ENCODE peak calls at places on chromosome 19, in nine cellular contexts. R is nucleus accumbens; C is AG08395; P is stimulated activated CD4-positive, alpha-beta T cell treated with anti-CD3 and anti-CD28 coated beads, Interleukin-4, amount 100 ng/mL, for 24 hours; Z is posterior cingulate gyrus; T is CD8-positive, alpha-beta T cell; M is anterior cingulate cortex; L is stimulated activated CD8-positive, alpha-beta memory T cell treated with anti-CD3 and anti-CD28 coated beads, Interleukin-7, amount 100 ng/mL, for 48 hours; H is germinal center. S is an unnamed sample.

GRCh38 chr19:46355234-46355990 is 8.5 kb downstream of the PPP5C start:
- DNase-seq in R (no peak), C (no peak), P (peak; percentile 14), Z (no peak), T (no peak), M (no peak), L (peak; percentile 20), H (no peak), S (no peak)

GRCh38 chr19:29285878-29286277 is 72.9 kb upstream of the UQCRFS1 start:
- DNase-seq in R (peak; percentile 10), C (no peak), P (no peak), Z (peak; percentile 50), T (no peak), M (peak; percentile 43), L (no peak), H (no peak), S (no peak)

GRCh38 chr19:54335979-54336892 is 2.7 kb downstream of the LILRA4 start:
- DNase-seq in R (no peak), C (no peak), P (no peak), Z (no peak), T (no peak), M (no peak), L (no peak), H (no peak), S (no peak)

GRCh38 chr19:44576843-44577565 is 36.4 kb upstream of the IGSF23 start:
- DNase-seq in R (no peak), C (no peak), P (peak; percentile 6), Z (no peak), T (no peak), M (no peak), L (no peak), H (peak; percentile 11), S (peak; percentile 9)

GRCh38 chr19:40217921-40218890 is at the start of gene TTC9B:
- DNase-seq in R (no peak), C (peak; percentile 62), P (peak; percentile 39), Z (peak; percentile 57), T (peak; percentile 46), M (peak; percentile 68), L (no peak), H (peak; percentile 64), S (no peak)

GRCh38 chr19:47239610-47240296 is 8.8 kb upstream of the BBC3 start:
- DNase-seq in R (peak; percentile 65), C (peak; percentile 52), P (peak; percentile 53), Z (peak; percentile 94), T (peak; percentile 66), M (peak; percentile 90), L (no peak), H (peak; percentile 57), S (peak; percentile 57)

GRCh38 chr19:11451327-11451941 is 16.0 kb downstream of the PRKCSH start:
- DNase-seq in R (no peak), C (no peak), P (no peak), Z (no peak), T (no peak), M (no peak), L (no peak), H (no peak), S (no peak)

GRCh38 chr19:55014714-55015113 is 23.4 kb downstream of the GP6 start:
- DNase-seq in R (no peak), C (no peak), P (no peak), Z (no peak), T (no peak), M (no peak), L (no peak), H (peak; percentile 19), S (no peak)

GRCh38 chr19:55070755-55071502 is 4.7 kb upstream of the EPS8L1 start:
- DNase-seq in R (no peak), C (peak; percentile 74), P (no peak), Z (no peak), T (no peak), M (no peak), L (no peak), H (no peak), S (peak; percentile 57)

GRCh38 chr19:17522988-17523872 is 11.8 kb downstream of the PGLS start:
- DNase-seq in R (peak; percentile 16), C (no peak), P (peak; percentile 42), Z (no peak), T (peak; percentile 60), M (peak; percentile 29), L (peak; percentile 66), H (peak; percentile 82), S (no peak)

GRCh38 chr19:2494084-2494446 is 18.1 kb downstream of the GADD45B start:
- DNase-seq in R (no peak), C (peak; percentile 78), P (no peak), Z (peak; percentile 48), T (no peak), M (no peak), L (no peak), H (no peak), S (peak; percentile 92)

GRCh38 chr19:48997972-48998371 is 4.3 kb downstream of the RUVBL2 start:
- DNase-seq in R (no peak), C (peak; percentile 43), P (peak; percentile 55), Z (no peak), T (peak; percentile 54), M (no peak), L (no peak), H (peak; percentile 27), S (peak; percentile 50)

GRCh38 chr19:888615-889385 is 4.2 kb downstream of the MED16 start:
- DNase-seq in R (no peak), C (no peak), P (peak; percentile 30), Z (no peak), T (peak; percentile 76), M (no peak), L (peak; percentile 47), H (no peak), S (no peak)

GRCh38 chr19:51742736-51743288 is 8.9 kb downstream of the FPR1 start:
- DNase-seq in R (no peak), C (peak; percentile 70), P (no peak), Z (no peak), T (no peak), M (no peak), L (no peak), H (no peak), S (peak; percentile 37)

GRCh38 chr19:5784581-5785147 is at the start of gene PRR22:
- DNase-seq in R (no peak), C (no peak), P (no peak), Z (no peak), T (no peak), M (no peak), L (no peak), H (no peak), S (no peak)

GRCh38 chr19:42242071-42242511 is 311 bp downstream of the GSK3A start:
- DNase-seq in R (no peak), C (no peak), P (peak; percentile 34), Z (no peak), T (peak; percentile 31), M (no peak), L (no peak), H (peak; percentile 19), S (no peak)

GRCh38 chr19:8973501-8974091 is 36.6 kb downstream of the MUC16 start:
- DNase-seq in R (no peak), C (no peak), P (no peak), Z (no peak), T (no peak), M (no peak), L (no peak), H (no peak), S (no peak)

GRCh38 chr19:11550265-11550664 is 8.8 kb downstream of the ELOF1 start:
- DNase-seq in R (no peak), C (no peak), P (no peak), Z (no peak), T (no peak), M (no peak), L (no peak), H (no peak), S (no peak)

GRCh38 chr19:13978306-13978705 is 26.0 kb downstream of the DCAF15 start:
- DNase-seq in R (peak; percentile 14), C (peak; percentile 58), P (no peak), Z (peak; percentile 51), T (peak; percentile 28), M (peak; percentile 38), L (peak; percentile 34), H (no peak), S (no peak)

GRCh38 chr19:35109395-35110112 is 6.1 kb upstream of the FXYD3 start:
- DNase-seq in R (peak; percentile 36), C (no peak), P (no peak), Z (peak; percentile 47), T (no peak), M (peak; percentile 22), L (no peak), H (no peak), S (no peak)

GRCh38 chr19:38030681-38031422 is 123.8 kb downstream of the SIPA1L3 start:
- DNase-seq in R (no peak), C (no peak), P (no peak), Z (no peak), T (no peak), M (no peak), L (no peak), H (no peak), S (no peak)

GRCh38 chr19:52188822-52189744 is 769 bp upstream of the PPP2R1A start:
- DNase-seq in R (no peak), C (no peak), P (no peak), Z (peak; percentile 48), T (no peak), M (peak; percentile 76), L (no peak), H (no peak), S (no peak)

GRCh38 chr19:19021115-19021514 is 12.2 kb downstream of the SUGP2 start:
- DNase-seq in R (no peak), C (peak; percentile 56), P (no peak), Z (no peak), T (no peak), M (no peak), L (no peak), H (no peak), S (peak; percentile 82)

GRCh38 chr19:30670011-30670329 is 297.8 kb downstream of the ZNF536 start:
- DNase-seq in R (no peak), C (no peak), P (no peak), Z (no peak), T (no peak), M (no peak), L (no peak), H (no peak), S (no peak)

GRCh38 chr19:47663911-47664771 is 49.1 kb upstream of the EHD2 start:
- DNase-seq in R (no peak), C (peak; percentile 94), P (no peak), Z (peak; percentile 75), T (no peak), M (peak; percentile 64), L (no peak), H (no peak), S (peak; percentile 97)

GRCh38 chr19:5071579-5071978 is 102.7 kb downstream of the KDM4B start:
- DNase-seq in R (no peak), C (no peak), P (no peak), Z (no peak), T (no peak), M (no peak), L (no peak), H (no peak), S (no peak)

GRCh38 chr19:36213793-36214387 is 575 bp downstream of the ZNF565 start:
- DNase-seq in R (peak; percentile 46), C (peak; percentile 10), P (no peak), Z (peak; percentile 17), T (no peak), M (no peak), L (peak; percentile 59), H (no peak), S (peak; percentile 24)

GRCh38 chr19:32558607-32559228 is 22.3 kb upstream of the PDCD5 start:
- DNase-seq in R (no peak), C (no peak), P (no peak), Z (no peak), T (no peak), M (no peak), L (no peak), H (no peak), S (no peak)

GRCh38 chr19:17795495-17795856 is 538 bp downstream of the B3GNT3 start:
- DNase-seq in R (no peak), C (no peak), P (no peak), Z (no peak), T (no peak), M (no peak), L (no peak), H (no peak), S (no peak)

GRCh38 chr19:31578326-31578725 is 229.1 kb upstream of the TSHZ3 start:
- DNase-seq in R (no peak), C (no peak), P (no peak), Z (no peak), T (no peak), M (no peak), L (no peak), H (no peak), S (no peak)

GRCh38 chr19:13051581-13052165 is 51.0 kb downstream of the LYL1 start:
- DNase-seq in R (no peak), C (no peak), P (peak; percentile 19), Z (peak; percentile 68), T (no peak), M (peak; percentile 48), L (no peak), H (no peak), S (no peak)

S was measured in HFFc6.